ENCODE peak calls at places on chromosome 2, in ten cellular contexts. W is ACHN; S is anterior cingulate cortex; X is LoVo; C is GF-D8; H is stimulated activated naive CD4-positive, alpha-beta T cell; N is CD8-positive, alpha-beta T cell; I is aorta; E is activated CD8-positive, alpha-beta memory T cell treated with anti-CD3 and anti-CD28 coated beads, Interleukin-2, amount 50 U/mL, for 4 hours; L is occipital lobe. R is an unnamed sample.

GRCh38 chr2:207408086-207408794 is 121.5 kb upstream of the CREB1 start:
- DNase-seq in N (no peak), E (no peak), W (no peak), X (no peak), C (no peak), S (no peak), I (no peak), H (no peak), L (no peak), R (no peak)

GRCh38 chr2:14903709-14904374 is 271.3 kb downstream of the LRATD1 start:
- DNase-seq in C (peak), X (peak), I (no peak), S (no peak), L (no peak), H (no peak), E (peak), N (peak), W (peak), R (no peak)

GRCh38 chr2:146820672-146821071 is 1024.2 kb upstream of the ACVR2A start:
- DNase-seq in I (no peak), S (no peak), C (no peak), L (no peak), W (peak), N (no peak), E (no peak), H (no peak), X (peak), R (no peak)

GRCh38 chr2:228917195-228917594 is 353.9 kb downstream of the PID1 start:
- DNase-seq in C (no peak), I (no peak), N (no peak), E (no peak), H (no peak), L (no peak), X (no peak), S (no peak), W (no peak), R (no peak)

GRCh38 chr2:192243488-192243887 is 48.8 kb upstream of the TMEFF2 start:
- DNase-seq in N (no peak), S (no peak), E (no peak), I (no peak), L (no peak), W (no peak), C (no peak), H (no peak), X (no peak), R (no peak)

GRCh38 chr2:68320118-68320641 is 431 bp upstream of the CNRIP1 start:
- DNase-seq in I (no peak), C (no peak), W (peak), H (no peak), X (no peak), S (no peak), N (no peak), E (no peak), L (no peak), R (no peak)

GRCh38 chr2:164803772-164804466 is 37.7 kb downstream of the COBLL1 start:
- DNase-seq in W (no peak), S (no peak), H (no peak), E (no peak), C (no peak), L (no peak), X (no peak), I (no peak), N (no peak), R (no peak)

GRCh38 chr2:96923810-96924774 is 54.2 kb upstream of the SEMA4C start:
- DNase-seq in W (no peak), L (no peak), E (peak), H (peak), C (no peak), X (no peak), I (no peak), N (peak), S (no peak), R (no peak)

GRCh38 chr2:220071716-220072115 is 444.3 kb downstream of the SLC4A3 start:
- DNase-seq in I (no peak), C (no peak), W (no peak), E (no peak), S (no peak), N (no peak), H (no peak), L (no peak), X (no peak), R (no peak)

GRCh38 chr2:148981350-148981749 is 57.1 kb upstream of the LYPD6B start:
- DNase-seq in E (no peak), I (no peak), X (no peak), S (no peak), W (no peak), H (no peak), L (no peak), N (no peak), C (no peak), R (no peak)

GRCh38 chr2:55014962-55015939 is 35.0 kb downstream of the RTN4 start:
- DNase-seq in X (peak), L (no peak), I (no peak), S (peak), C (peak), E (peak), W (peak), N (peak), H (peak), R (no peak)

GRCh38 chr2:137566387-137566786 is 397.9 kb upstream of the HNMT start:
- DNase-seq in E (no peak), S (no peak), H (no peak), X (no peak), W (no peak), N (no peak), L (no peak), C (no peak), I (no peak), R (no peak)

GRCh38 chr2:101038455-101039255 is 36.6 kb downstream of the RPL31 start:
- DNase-seq in S (no peak), I (peak), E (no peak), C (no peak), N (no peak), W (peak), L (no peak), H (no peak), X (peak), R (no peak)

GRCh38 chr2:88563134-88563533 is 64.1 kb downstream of the EIF2AK3 start:
- DNase-seq in I (no peak), N (no peak), X (no peak), H (no peak), W (no peak), S (no peak), E (no peak), C (peak), L (no peak), R (no peak)

GRCh38 chr2:23376075-23376474 is 8.9 kb upstream of the KLHL29 start:
- DNase-seq in L (no peak), S (no peak), H (no peak), W (no peak), C (no peak), E (no peak), N (no peak), X (no peak), I (no peak), R (no peak)

GRCh38 chr2:16251511-16252205 is 311.3 kb downstream of the MYCN start:
- DNase-seq in X (no peak), S (no peak), N (no peak), E (no peak), L (no peak), I (no peak), H (no peak), C (no peak), W (no peak), R (no peak)

GRCh38 chr2:151478011-151478410 is 68.3 kb downstream of the RIF1 start:
- DNase-seq in L (no peak), I (no peak), H (no peak), C (no peak), X (no peak), N (no peak), W (peak), S (no peak), E (no peak), R (no peak)

GRCh38 chr2:111184725-111185495 is 64.2 kb downstream of the BCL2L11 start:
- DNase-seq in I (no peak), S (no peak), W (no peak), H (no peak), C (no peak), E (no peak), N (no peak), X (no peak), L (no peak), R (no peak)

GRCh38 chr2:43152186-43152585 is 74.2 kb downstream of the ZFP36L2 start:
- DNase-seq in N (no peak), I (no peak), S (no peak), L (no peak), E (no peak), C (no peak), W (no peak), X (no peak), H (no peak), R (no peak)

GRCh38 chr2:176093145-176093888 is 796 bp downstream of the HOXD13 start:
- DNase-seq in H (no peak), L (no peak), S (no peak), E (no peak), C (no peak), X (peak), I (no peak), W (peak), N (no peak), R (no peak)

GRCh38 chr2:86016581-86016980 is 89.1 kb downstream of the POLR1A start:
- DNase-seq in C (no peak), H (no peak), L (no peak), X (no peak), W (no peak), S (no peak), N (no peak), E (no peak), I (peak), R (peak)

GRCh38 chr2:61910603-61911002 is 5.1 kb downstream of the COMMD1 start:
- DNase-seq in E (no peak), H (no peak), N (no peak), S (no peak), I (no peak), C (no peak), L (no peak), X (no peak), W (peak), R (no peak)

GRCh38 chr2:99336780-99337163 is 417 bp upstream of the EIF5B start:
- DNase-seq in S (no peak), N (no peak), I (no peak), L (no peak), X (no peak), H (no peak), W (no peak), C (no peak), E (no peak), R (no peak)

GRCh38 chr2:12347049-12347448 is 369.7 kb upstream of the TRIB2 start:
- DNase-seq in N (no peak), S (no peak), L (no peak), H (no peak), I (no peak), C (no peak), X (no peak), W (no peak), E (no peak), R (no peak)

GRCh38 chr2:176830362-176830761 is 382.2 kb upstream of the HNRNPA3 start:
- DNase-seq in I (no peak), N (no peak), L (no peak), C (no peak), X (no peak), H (peak), W (no peak), E (peak), S (no peak), R (no peak)

GRCh38 chr2:190805126-190805525 is 75.5 kb upstream of the GLS start:
- DNase-seq in N (no peak), S (no peak), E (no peak), X (no peak), H (no peak), I (no peak), L (no peak), C (no peak), W (no peak), R (no peak)

GRCh38 chr2:96374211-96374951 is 38.8 kb downstream of the NCAPH start:
- DNase-seq in C (no peak), H (no peak), X (peak), N (no peak), S (no peak), L (no peak), I (peak), W (no peak), E (no peak), R (peak)

GRCh38 chr2:85773692-85774091 is 19.9 kb downstream of the ATOH8 start:
- DNase-seq in I (no peak), H (no peak), X (no peak), S (no peak), W (no peak), N (no peak), L (no peak), C (no peak), E (no peak), R (no peak)

R was measured in sciatic nerve.